ENCODE peak calls at places on chromosomes 1 and 21, in nine cellular contexts. J is sigmoid colon, P is NB4, Z is neural progenitor cell, L is NCI-H1092, U is ecto neural progenitor cell, E is CD14-positive monocyte, A is brain microvascular endothelial cell, D is left colon. T is an unnamed sample.
A peak's percentile ranks its signal among the peaks of the same experiment; 100 is the strongest.

GRCh38 chr1:162187676-162188075 is 118.2 kb downstream of the NOS1AP start:
- DNase-seq in D (no peak), E (no peak), P (no peak), Z (no peak), A (no peak), J (no peak), L (no peak), U (no peak), T (no peak)

GRCh38 chr1:72202761-72203160 is 79.6 kb downstream of the NEGR1 start:
- DNase-seq in J (no peak), E (no peak), Z (no peak), D (no peak), U (no peak), A (no peak), P (no peak), L (no peak), T (no peak)

GRCh38 chr1:24186993-24187790 is at the start of gene IFNLR1:
- DNase-seq in P (no peak), L (peak; percentile 38), A (no peak), E (no peak), J (no peak), Z (peak; percentile 82), D (peak; percentile 84), U (peak; percentile 75), T (peak; percentile 87)

GRCh38 chr21:31347435-31348032 is 3.5 kb upstream of the TIAM1 start:
- DNase-seq in A (peak; percentile 53), L (no peak), E (no peak), P (peak; percentile 33), Z (peak; percentile 23), J (no peak), D (no peak), U (no peak), T (no peak)

GRCh38 chr1:43835141-43836021 is 98.2 kb upstream of the ARTN start:
- DNase-seq in E (no peak), U (no peak), J (no peak), L (no peak), Z (no peak), P (peak; percentile 98), D (no peak), A (peak; percentile 85), T (no peak)

GRCh38 chr1:92797297-92797696 is 12.4 kb upstream of the EVI5 start:
- DNase-seq in A (no peak), P (no peak), U (no peak), E (no peak), D (no peak), L (no peak), Z (no peak), J (no peak), T (no peak)

GRCh38 chr1:150156868-150157603 is 7.3 kb downstream of the PLEKHO1 start:
- DNase-seq in J (no peak), E (no peak), A (no peak), L (no peak), U (no peak), Z (no peak), D (no peak), P (no peak), T (no peak)

GRCh38 chr1:48093696-48094518 is 96.7 kb upstream of the TRABD2B start:
- DNase-seq in P (peak; percentile 43), U (peak; percentile 82), D (peak; percentile 93), Z (peak; percentile 80), L (peak; percentile 43), A (peak; percentile 43), E (no peak), J (no peak), T (peak; percentile 81)

GRCh38 chr1:11525516-11525915 is 46.6 kb downstream of the DISP3 start:
- DNase-seq in U (no peak), D (no peak), Z (no peak), J (peak; percentile 25), L (no peak), E (no peak), A (no peak), P (no peak), T (no peak)

GRCh38 chr1:76314730-76315129 is 240.2 kb downstream of the ST6GALNAC3 start:
- DNase-seq in Z (no peak), P (no peak), J (no peak), L (no peak), U (no peak), A (no peak), E (no peak), D (no peak), T (no peak)

GRCh38 chr1:206941766-206942418 is 4.4 kb downstream of the PIGR start:
- DNase-seq in A (no peak), Z (no peak), D (peak; percentile 70), U (no peak), P (no peak), J (no peak), E (no peak), L (no peak), T (no peak)

GRCh38 chr21:46060596-46061061 is 37.3 kb upstream of the COL6A2 start:
- DNase-seq in D (no peak), E (no peak), U (no peak), L (no peak), A (peak; percentile 99), Z (no peak), J (peak; percentile 95), P (peak; percentile 38), T (no peak)

GRCh38 chr1:237591353-237591752 is 299.4 kb downstream of the ZP4 start:
- DNase-seq in E (no peak), J (no peak), L (no peak), U (no peak), Z (no peak), P (no peak), D (no peak), A (no peak), T (no peak)

GRCh38 chr1:209655412-209655811 is 3.2 kb upstream of the LAMB3 start:
- DNase-seq in D (no peak), E (no peak), L (no peak), Z (no peak), P (no peak), U (no peak), A (no peak), J (no peak), T (no peak)

GRCh38 chr1:58922302-58923089 is 138.6 kb upstream of the JUN start:
- DNase-seq in J (peak; percentile 91), U (no peak), P (no peak), E (peak; percentile 66), L (no peak), Z (no peak), A (no peak), D (peak; percentile 78), T (no peak)

GRCh38 chr1:24857528-24858133 is 72.4 kb downstream of the RUNX3 start:
- DNase-seq in Z (peak; percentile 31), A (no peak), P (peak; percentile 48), D (no peak), L (no peak), U (no peak), J (no peak), E (no peak), T (no peak)

GRCh38 chr1:23163395-23163794 is 5.3 kb downstream of the LUZP1 start:
- DNase-seq in L (no peak), D (no peak), Z (no peak), U (no peak), A (no peak), E (no peak), P (no peak), J (no peak), T (no peak)

GRCh38 chr1:113742515-113742914 is 16.8 kb downstream of the PHTF1 start:
- DNase-seq in D (no peak), E (no peak), Z (no peak), J (no peak), A (no peak), U (no peak), P (no peak), L (no peak), T (no peak)

GRCh38 chr1:226061793-226062557 is 541 bp upstream of the H3-3A start:
- DNase-seq in U (peak; percentile 90), P (peak; percentile 90), L (peak; percentile 77), E (no peak), A (peak; percentile 33), D (peak; percentile 86), Z (peak; percentile 91), J (peak; percentile 92), T (peak; percentile 84)

GRCh38 chr1:18179009-18179408 is 71.4 kb downstream of the IGSF21 start:
- DNase-seq in Z (no peak), E (no peak), U (no peak), P (no peak), L (no peak), D (no peak), A (no peak), J (no peak), T (no peak)

GRCh38 chr1:172638885-172639831 is 19.7 kb upstream of the FASLG start:
- DNase-seq in U (no peak), A (peak; percentile 94), D (no peak), J (no peak), E (no peak), P (no peak), L (no peak), Z (no peak), T (no peak)

GRCh38 chr1:64121766-64122385 is 81.5 kb upstream of the UBE2U start:
- DNase-seq in Z (no peak), P (no peak), L (no peak), U (no peak), D (no peak), E (no peak), A (no peak), J (no peak), T (no peak)

GRCh38 chr1:98325646-98326441 is 335.7 kb upstream of the SNX7 start:
- DNase-seq in L (no peak), J (peak; percentile 76), P (peak; percentile 12), A (peak; percentile 93), U (no peak), Z (no peak), D (peak; percentile 34), E (no peak), T (no peak)

GRCh38 chr1:15559189-15559815 is 25.5 kb downstream of the AGMAT start:
- DNase-seq in P (no peak), E (no peak), D (peak; percentile 38), J (no peak), L (no peak), A (no peak), U (no peak), Z (no peak), T (no peak)

GRCh38 chr1:95742591-95743089 is 508.6 kb downstream of the RWDD3 start:
- DNase-seq in D (no peak), J (no peak), E (no peak), A (peak; percentile 0), U (peak; percentile 63), Z (peak; percentile 72), L (no peak), P (peak; percentile 4), T (peak; percentile 89)

GRCh38 chr1:44632511-44633072 is 41.7 kb downstream of the TMEM53 start:
- DNase-seq in E (no peak), L (no peak), D (no peak), A (peak; percentile 16), P (peak; percentile 44), U (no peak), Z (peak; percentile 62), J (no peak), T (no peak)

GRCh38 chr1:203584040-203584439 is 42.6 kb upstream of the ATP2B4 start:
- DNase-seq in L (no peak), P (no peak), E (no peak), J (no peak), A (no peak), U (no peak), Z (no peak), D (no peak), T (no peak)

GRCh38 chr1:24899581-24900485 is 30.2 kb downstream of the RUNX3 start:
- DNase-seq in Z (no peak), D (no peak), E (no peak), U (no peak), J (no peak), A (no peak), P (peak; percentile 24), L (no peak), T (no peak)

GRCh38 chr1:170001266-170001665 is 73.2 kb downstream of the KIFAP3 start:
- DNase-seq in U (no peak), Z (no peak), A (no peak), D (no peak), L (no peak), J (no peak), E (no peak), P (no peak), T (no peak)

GRCh38 chr1:162175393-162175792 is 105.9 kb downstream of the NOS1AP start:
- DNase-seq in D (no peak), L (no peak), A (no peak), E (no peak), P (no peak), J (no peak), U (no peak), Z (peak; percentile 67), T (no peak)

GRCh38 chr1:226480459-226480858 is 68.1 kb upstream of the STUM start:
- DNase-seq in Z (no peak), J (no peak), A (no peak), L (no peak), D (peak; percentile 25), U (no peak), P (no peak), E (no peak), T (no peak)

T was measured in NCI-H1436.